ENCODE peak calls at places on chromosomes 4 and X, in four cellular contexts. One of them, this sample, is unnamed.

GRCh38 chr4:94488667-94489066 is 36.9 kb downstream of the PDLIM5 start:
- DNase-seq in HT-29: no peak
- DNase-seq in GM23338: no peak
- DNase-seq in DMS153: no peak
- DNase-seq in this sample: no peak

GRCh38 chr4:39814403-39815185 is 116.7 kb downstream of the UBE2K start:
- DNase-seq in HT-29: no peak
- DNase-seq in GM23338: no peak
- DNase-seq in DMS153: no peak
- DNase-seq in this sample: no peak

GRCh38 chr4:148881860-148882643 is 439.8 kb upstream of the NR3C2 start:
- DNase-seq in HT-29: no peak
- DNase-seq in GM23338: peak; percentile 94
- DNase-seq in DMS153: no peak
- DNase-seq in this sample: no peak

GRCh38 chrX:31060013-31060412 is 11.8 kb downstream of the FTHL17 start:
- DNase-seq in HT-29: no peak
- DNase-seq in GM23338: no peak
- DNase-seq in DMS153: no peak
- DNase-seq in this sample: no peak

GRCh38 chr4:185534850-185535761 is at the start of gene PDLIM3:
- DNase-seq in HT-29: no peak
- DNase-seq in GM23338: peak; percentile 87
- DNase-seq in DMS153: peak; percentile 49
- DNase-seq in this sample: peak; percentile 57

GRCh38 chr4:146336413-146336807 is 122.1 kb downstream of the REELD1 start:
- DNase-seq in HT-29: no peak
- DNase-seq in GM23338: no peak
- DNase-seq in DMS153: no peak
- DNase-seq in this sample: no peak

GRCh38 chrX:103210056-103210455 is 4.9 kb upstream of the BEX4 start:
- DNase-seq in HT-29: no peak
- DNase-seq in GM23338: no peak
- DNase-seq in DMS153: no peak
- DNase-seq in this sample: no peak

GRCh38 chr4:7704625-7705024 is 235.0 kb downstream of the AFAP1 start:
- DNase-seq in HT-29: no peak
- DNase-seq in GM23338: no peak
- DNase-seq in DMS153: no peak
- DNase-seq in this sample: no peak

GRCh38 chrX:129876734-129877395 is 29.1 kb upstream of the UTP14A start:
- DNase-seq in HT-29: peak; percentile 59
- DNase-seq in GM23338: no peak
- DNase-seq in DMS153: peak; percentile 95
- DNase-seq in this sample: no peak

GRCh38 chrX:41733939-41734338 is 10.0 kb downstream of the GPR82 start:
- DNase-seq in HT-29: no peak
- DNase-seq in GM23338: no peak
- DNase-seq in DMS153: no peak
- DNase-seq in this sample: no peak

GRCh38 chrX:12894074-12894691 is 12.2 kb upstream of the TLR8 start:
- DNase-seq in HT-29: peak; percentile 47
- DNase-seq in GM23338: peak; percentile 38
- DNase-seq in DMS153: no peak
- DNase-seq in this sample: no peak

GRCh38 chr4:23373269-23373668 is 516.6 kb downstream of the PPARGC1A start:
- DNase-seq in HT-29: peak; percentile 14
- DNase-seq in GM23338: peak; percentile 33
- DNase-seq in DMS153: peak; percentile 45
- DNase-seq in this sample: no peak

GRCh38 chr4:115234405-115235093 is 121.1 kb upstream of the NDST4 start:
- DNase-seq in HT-29: peak; percentile 39
- DNase-seq in GM23338: peak; percentile 34
- DNase-seq in DMS153: no peak
- DNase-seq in this sample: no peak

GRCh38 chrX:9566150-9566621 is 101.3 kb downstream of the TBL1X start:
- DNase-seq in HT-29: no peak
- DNase-seq in GM23338: no peak
- DNase-seq in DMS153: no peak
- DNase-seq in this sample: peak; percentile 68

GRCh38 chr4:4838602-4839470 is 20.6 kb upstream of the MSX1 start:
- DNase-seq in HT-29: no peak
- DNase-seq in GM23338: no peak
- DNase-seq in DMS153: no peak
- DNase-seq in this sample: no peak

GRCh38 chr4:40196724-40197281 is at the start of gene RHOH:
- DNase-seq in HT-29: no peak
- DNase-seq in GM23338: peak; percentile 52
- DNase-seq in DMS153: no peak
- DNase-seq in this sample: no peak

GRCh38 chrX:57406149-57406548 is 119.6 kb downstream of the FAAH2 start:
- DNase-seq in HT-29: no peak
- DNase-seq in GM23338: no peak
- DNase-seq in DMS153: no peak
- DNase-seq in this sample: no peak

GRCh38 chr4:65383589-65384305 is 286.5 kb downstream of the EPHA5 start:
- DNase-seq in HT-29: no peak
- DNase-seq in GM23338: no peak
- DNase-seq in DMS153: no peak
- DNase-seq in this sample: no peak

GRCh38 chr4:183905081-183905592 is at the start of gene STOX2:
- DNase-seq in HT-29: no peak
- DNase-seq in GM23338: peak; percentile 86
- DNase-seq in DMS153: peak; percentile 32
- DNase-seq in this sample: peak; percentile 84

GRCh38 chrX:71996138-71996537 is 85.5 kb downstream of the NHSL2 start:
- DNase-seq in HT-29: no peak
- DNase-seq in GM23338: no peak
- DNase-seq in DMS153: no peak
- DNase-seq in this sample: no peak

GRCh38 chrX:102517331-102517730 is 792 bp upstream of the TMSB15A start:
- DNase-seq in HT-29: peak; percentile 30
- DNase-seq in GM23338: peak; percentile 17
- DNase-seq in DMS153: peak; percentile 3
- DNase-seq in this sample: no peak

GRCh38 chrX:40176979-40177430 is 79.2 kb upstream of the BCOR start:
- DNase-seq in HT-29: peak; percentile 12
- DNase-seq in GM23338: peak; percentile 26
- DNase-seq in DMS153: no peak
- DNase-seq in this sample: no peak

GRCh38 chr4:15953625-15954024 is 9.3 kb downstream of the FGFBP2 start:
- DNase-seq in HT-29: no peak
- DNase-seq in GM23338: no peak
- DNase-seq in DMS153: no peak
- DNase-seq in this sample: no peak

GRCh38 chr4:87911252-87911774 is 64.2 kb upstream of the SPP1 start:
- DNase-seq in HT-29: no peak
- DNase-seq in GM23338: no peak
- DNase-seq in DMS153: no peak
- DNase-seq in this sample: no peak

GRCh38 chrX:135516376-135516775 is 4.1 kb upstream of the INTS6L start:
- DNase-seq in HT-29: no peak
- DNase-seq in GM23338: peak; percentile 63
- DNase-seq in DMS153: no peak
- DNase-seq in this sample: no peak

GRCh38 chr4:155789391-155789790 is 30.6 kb downstream of the GUCY1B1 start:
- DNase-seq in HT-29: no peak
- DNase-seq in GM23338: no peak
- DNase-seq in DMS153: no peak
- DNase-seq in this sample: no peak

GRCh38 chr4:120286813-120287212 is 220.2 kb upstream of the MAD2L1 start:
- DNase-seq in HT-29: no peak
- DNase-seq in GM23338: peak; percentile 40
- DNase-seq in DMS153: no peak
- DNase-seq in this sample: no peak

GRCh38 chrX:45524805-45525204 is 324.1 kb upstream of the DIPK2B start:
- DNase-seq in HT-29: no peak
- DNase-seq in GM23338: no peak
- DNase-seq in DMS153: no peak
- DNase-seq in this sample: no peak

GRCh38 chr4:143253156-143253555 is 68.4 kb downstream of the USP38 start:
- DNase-seq in HT-29: no peak
- DNase-seq in GM23338: no peak
- DNase-seq in DMS153: no peak
- DNase-seq in this sample: no peak

GRCh38 chr4:127048371-127049085 is 584.2 kb upstream of the INTU start:
- DNase-seq in HT-29: no peak
- DNase-seq in GM23338: no peak
- DNase-seq in DMS153: no peak
- DNase-seq in this sample: no peak

GRCh38 chrX:19017271-19017670 is 33.4 kb upstream of the PHKA2 start:
- DNase-seq in HT-29: peak; percentile 50
- DNase-seq in GM23338: peak; percentile 67
- DNase-seq in DMS153: no peak
- DNase-seq in this sample: no peak